ENCODE peak calls at places on chromosome 12, in five cellular contexts. X is IMR-90; H is mucosa of descending colon; T is A549; B is CD8-positive, alpha-beta T cell. N is an unnamed sample. For H3K4me1, the result is how much of the 10 kb centered on the place peaks cover.

GRCh38 chr12:96400631-96401060 is 407 bp upstream of the CDK17 start:
- DNase-seq in X (peak), H (no peak), T (no peak), B (no peak), N (no peak)

GRCh38 chr12:129226005-129226404 is 372.7 kb downstream of the GLT1D1 start:
- DNase-seq in X (no peak), H (no peak), T (no peak), B (no peak), N (no peak)

GRCh38 chr12:106907846-106908245 is 47.9 kb upstream of the TMEM263 start:
- DNase-seq in X (no peak), H (no peak), T (no peak), B (no peak), N (no peak)

GRCh38 chr12:127592278-127592677 is 674.7 kb upstream of the TMEM132C start:
- DNase-seq in X (no peak), H (no peak), T (no peak), B (no peak), N (no peak)

GRCh38 chr12:9902539-9903228 is 21.4 kb downstream of the KLRF2 start:
- DNase-seq in X (no peak), H (no peak), T (no peak), B (no peak), N (no peak)

GRCh38 chr12:94621662-94622359 is 28.5 kb downstream of the TMCC3 start:
- DNase-seq in X (peak), H (peak), T (no peak), B (no peak), N (no peak)

GRCh38 chr12:452667-453210 is 7.0 kb upstream of the B4GALNT3 start:
- DNase-seq in X (no peak), H (peak), T (no peak), B (peak), N (no peak)

GRCh38 chr12:42705863-42706262 is 116.3 kb upstream of the PRICKLE1 start:
- DNase-seq in X (peak), H (peak), T (no peak), B (no peak), N (peak)

GRCh38 chr12:116066381-116067230 is 210.9 kb downstream of the MED13L start:
- DNase-seq in X (peak), H (peak), T (peak), B (peak), N (peak)

GRCh38 chr12:107775093-107775721 is 703 bp downstream of the ASCL4 start:
- DNase-seq in X (no peak), H (no peak), T (no peak), B (no peak), N (no peak)

GRCh38 chr12:5648692-5649338 is 216.9 kb downstream of the NTF3 start:
- DNase-seq in X (peak), H (peak), T (no peak), B (no peak), N (no peak)

GRCh38 chr12:51819851-51820720 is 28.4 kb downstream of the FIGNL2 start:
- DNase-seq in X (no peak), H (peak), T (peak), B (no peak), N (no peak)

DNA sequence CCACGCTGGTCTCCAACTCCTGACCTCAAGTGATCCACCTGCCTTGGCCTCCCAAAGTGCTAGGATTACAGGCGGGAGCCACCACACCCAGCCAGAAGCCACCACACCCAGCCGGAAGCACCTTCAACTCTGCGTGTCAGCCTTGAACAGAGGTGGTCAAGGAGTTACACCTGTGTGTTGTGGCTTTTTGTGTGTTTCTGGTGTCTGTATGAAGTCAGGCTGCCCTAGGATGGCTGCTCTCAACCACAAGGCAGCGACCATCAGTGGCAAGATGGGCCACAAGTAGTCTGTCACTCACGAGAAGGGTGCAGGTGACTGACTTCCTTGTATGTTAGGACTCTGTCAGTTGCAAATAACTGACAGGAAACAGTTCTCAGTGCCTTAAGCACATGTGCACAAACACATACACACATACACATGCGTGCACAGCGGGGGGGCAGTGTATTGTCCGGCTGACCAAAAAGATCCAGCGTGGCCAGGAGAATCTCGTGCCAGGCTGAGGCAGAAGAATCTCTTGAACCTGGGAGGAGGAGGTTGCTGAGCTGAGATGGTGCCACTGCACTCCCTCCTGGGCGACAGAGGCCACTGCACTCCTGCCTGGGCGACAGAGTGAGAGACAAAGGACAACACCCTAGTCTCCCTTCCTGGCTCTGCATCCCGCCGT is 13.5 kb downstream of the P2RX4 start:
- DNase-seq in X (no peak), H (peak), T (no peak), B (peak), N (no peak)
- TF ChIP-seq CTCF in X (peak), H (peak), T (no peak), B (peak), N (no peak)

GRCh38 chr12:93422050-93422449 is 19.7 kb downstream of the UBE2N start:
- DNase-seq in X (no peak), H (no peak), T (no peak), B (no peak), N (no peak)
- H3K4me1 ChIP-seq in X (under half), H (under half), T (under half), B (under half), N (under half)

DNA sequence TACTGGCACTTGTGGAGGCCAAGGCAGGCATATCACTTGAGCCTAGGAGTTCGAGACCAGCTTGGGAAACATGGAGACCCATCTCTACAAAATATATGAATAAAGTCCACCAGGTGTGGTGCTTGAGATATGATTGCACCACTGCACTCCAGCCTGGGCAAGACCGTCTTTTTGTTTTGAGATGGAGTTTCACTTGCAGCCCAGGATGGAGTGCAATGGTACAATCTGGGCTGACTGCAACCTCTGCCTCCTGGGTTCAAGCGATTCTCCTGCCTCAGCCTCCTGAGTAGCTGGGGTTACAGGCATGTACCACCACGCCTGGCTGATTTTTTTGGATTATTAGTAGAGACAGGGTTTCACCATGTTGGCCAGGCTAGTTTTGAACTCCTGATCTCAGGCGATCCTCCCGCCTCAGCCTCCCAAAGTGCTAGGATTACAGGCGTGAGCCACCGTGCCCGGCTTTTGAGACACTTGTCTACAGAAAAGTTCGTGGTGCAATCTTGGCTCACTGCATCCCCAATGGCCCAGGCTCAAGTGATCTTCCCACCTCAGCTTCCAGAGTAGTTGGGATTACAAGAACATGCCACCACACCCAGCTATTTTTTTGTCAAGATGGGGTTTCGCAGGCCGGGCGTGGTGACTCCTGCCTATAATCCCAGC is 16.3 kb upstream of the ATP5F1B start:
- DNase-seq in X (no peak), H (no peak), T (no peak), B (no peak), N (no peak)
- H3K4me3 ChIP-seq in X (no peak), H (no peak), T (no peak), B (no peak), N (no peak)

DNA sequence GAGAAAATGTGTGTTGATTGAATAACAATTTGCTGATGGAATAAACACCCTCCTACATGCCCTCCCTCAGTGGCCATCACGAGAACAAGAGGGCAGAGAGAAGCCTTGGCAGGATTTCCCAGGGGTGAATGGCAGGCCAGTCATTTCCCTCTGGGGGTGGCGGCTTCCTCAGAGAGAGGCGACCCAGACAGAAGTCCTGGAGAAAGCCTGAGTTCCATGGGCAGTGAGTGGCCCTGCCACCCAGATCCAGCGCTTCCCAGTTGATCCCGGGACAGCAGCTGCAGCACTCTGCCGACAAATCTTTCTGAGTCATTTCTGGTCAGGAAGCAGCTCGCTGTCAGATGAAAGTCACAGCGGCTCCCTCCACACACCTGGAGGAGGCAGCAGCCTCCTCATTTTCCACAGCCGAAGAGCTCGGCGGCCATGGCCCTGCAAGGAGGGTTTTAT is 123.0 kb downstream of the SCARB1 start:
- DNase-seq in X (peak), H (no peak), T (no peak), B (no peak), N (no peak)
- TF ChIP-seq CTCF in X (peak), H (no peak), T (no peak), B (no peak), N (no peak)

GRCh38 chr12:46445093-46445492 is 72.5 kb upstream of the SLC38A2 start:
- DNase-seq in X (no peak), H (no peak), T (no peak), B (no peak), N (no peak)

GRCh38 chr12:46442723-46443122 is 70.2 kb upstream of the SLC38A2 start:
- DNase-seq in X (peak), H (no peak), T (no peak), B (no peak), N (no peak)

GRCh38 chr12:46443594-46444263 is 71.2 kb upstream of the SLC38A2 start:
- DNase-seq in X (no peak), H (no peak), T (no peak), B (no peak), N (no peak)

GRCh38 chr12:46446645-46447044 is 74.1 kb upstream of the SLC38A2 start:
- DNase-seq in X (no peak), H (no peak), T (no peak), B (no peak), N (no peak)

GRCh38 chr12:46445551-46446235 is 73.1 kb upstream of the SLC38A2 start:
- DNase-seq in X (no peak), H (no peak), T (no peak), B (no peak), N (no peak)
- H3K4me1 ChIP-seq in X (under half), H (under half), T (under half), B (under half), N (under half)

GRCh38 chr12:59619461-59620240 is 23.8 kb downstream of the SLC16A7 start:
- DNase-seq in X (no peak), H (no peak), T (no peak), B (no peak), N (no peak)
- H3K4me3 ChIP-seq in X (no peak), H (no peak), T (no peak), B (no peak), N (no peak)

GRCh38 chr12:31804185-31804504 is 75.3 kb upstream of the AMN1 start:
- DNase-seq in X (no peak), H (no peak), T (no peak), B (no peak), N (no peak)
- TF ChIP-seq CTCF in X (no peak), H (no peak), T (no peak), B (no peak), N (no peak)

N was measured in tibial artery.